ENCODE peak calls at places on chromosomes 11 and 22, in four cellular contexts. T, N, B and S are unnamed samples.

GRCh38 chr11:60771879-60772525 is 13.1 kb upstream of the MS4A10 start:
- DNase-seq in T (no peak), N (no peak), B (no peak), S (no peak)

GRCh38 chr22:50252081-50253045 is 1.3 kb upstream of the HDAC10 start:
- DNase-seq in T (peak), N (peak), B (no peak), S (no peak)

GRCh38 chr11:111733009-111733408 is 33.2 kb downstream of the PPP2R1B start:
- DNase-seq in T (no peak), N (peak), B (peak), S (no peak)

GRCh38 chr11:111878385-111878765 is 590 bp downstream of the FDXACB1 start:
- DNase-seq in T (no peak), N (no peak), B (no peak), S (no peak)

GRCh38 chr11:76701701-76702100 is 31.2 kb upstream of the LRRC32 start:
- DNase-seq in T (no peak), N (no peak), B (no peak), S (no peak)

GRCh38 chr22:35570686-35571194 is 30.1 kb downstream of the RASD2 start:
- DNase-seq in T (no peak), N (no peak), B (no peak), S (no peak)

GRCh38 chr22:47051435-47052175 is 289.2 kb downstream of the TBC1D22A start:
- DNase-seq in T (no peak), N (no peak), B (no peak), S (no peak)

GRCh38 chr22:44932493-44932892 is 77.3 kb downstream of the PHF21B start:
- DNase-seq in T (no peak), N (no peak), B (no peak), S (peak)

GRCh38 chr22:28514314-28514713 is 165.3 kb downstream of the TTC28 start:
- DNase-seq in T (no peak), N (no peak), B (no peak), S (no peak)

GRCh38 chr22:43946391-43946680 is 8.9 kb upstream of the SAMM50 start:
- DNase-seq in T (no peak), N (no peak), B (no peak), S (no peak)

GRCh38 chr11:111114091-111114490 is 131.4 kb upstream of the POU2AF2 start:
- DNase-seq in T (no peak), N (no peak), B (no peak), S (no peak)

GRCh38 chr22:30372915-30373314 is 14.3 kb downstream of the RNF215 start:
- DNase-seq in T (no peak), N (no peak), B (no peak), S (peak)

GRCh38 chr22:20244744-20245576 is 23.2 kb downstream of the RTN4R start:
- DNase-seq in T (no peak), N (no peak), B (no peak), S (no peak)

GRCh38 chr11:14262271-14262846 is 96.6 kb downstream of the RRAS2 start:
- DNase-seq in T (no peak), N (no peak), B (no peak), S (no peak)

DNA sequence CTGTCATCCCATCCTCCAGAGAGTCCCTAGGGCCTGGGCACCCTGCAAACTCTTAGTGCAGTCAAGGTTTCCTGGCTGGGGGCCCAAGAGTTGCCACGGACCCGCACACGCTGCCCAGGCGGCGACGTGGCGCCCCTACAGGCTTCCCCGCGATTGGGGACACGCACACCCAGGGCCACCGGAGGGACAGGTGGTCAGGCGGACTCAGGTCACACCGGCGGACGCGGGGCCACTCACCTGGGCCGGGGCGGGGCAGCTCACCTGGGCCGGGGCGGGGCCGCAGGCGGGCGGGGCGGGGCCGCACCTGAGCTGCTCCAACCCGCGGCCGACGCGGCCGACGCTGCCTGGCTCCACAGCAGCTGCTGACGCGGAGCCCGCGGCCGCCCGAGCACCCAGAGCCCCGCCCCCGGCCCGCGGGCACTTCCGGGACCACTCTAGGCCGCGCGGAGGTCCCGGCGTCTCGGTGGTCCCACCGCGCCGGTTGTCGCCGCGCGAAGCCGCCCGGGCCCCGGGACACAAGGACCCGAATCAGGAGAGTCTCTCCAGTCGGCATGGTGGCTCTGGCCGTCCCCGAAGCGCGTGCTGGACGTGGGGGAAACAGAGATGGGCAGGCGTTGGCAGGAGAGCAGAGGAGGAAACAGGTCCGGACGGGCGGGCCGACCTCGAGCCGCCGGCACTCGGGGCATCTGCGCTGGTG is at the start of gene ZNF70:
- DNase-seq in T (peak), N (peak), B (peak), S (peak)
- TF ChIP-seq CTCF in T (no peak), N (peak), B (peak), S (peak)

GRCh38 chr11:73372371-73372993 is 3.7 kb upstream of the RELT start:
- DNase-seq in T (peak), N (no peak), B (no peak), S (peak)
- TF ChIP-seq CTCF in T (no peak), N (peak), B (no peak), S (peak)

GRCh38 chr11:68300076-68300830 is 12.1 kb upstream of the LRP5 start:
- DNase-seq in T (no peak), N (no peak), B (no peak), S (no peak)
- TF ChIP-seq CTCF in T (no peak), N (no peak), B (no peak), S (no peak)

GRCh38 chr11:102489469-102490145 is 37.0 kb upstream of the TMEM123 start:
- DNase-seq in T (no peak), N (no peak), B (no peak), S (no peak)

GRCh38 chr11:102493524-102493923 is 37.0 kb downstream of the MMP7 start:
- DNase-seq in T (no peak), N (no peak), B (no peak), S (no peak)

GRCh38 chr11:102494216-102494615 is 36.3 kb downstream of the MMP7 start:
- DNase-seq in T (no peak), N (no peak), B (peak), S (no peak)

GRCh38 chr11:102495161-102496042 is 35.1 kb downstream of the MMP7 start:
- DNase-seq in T (peak), N (no peak), B (peak), S (no peak)

DNA sequence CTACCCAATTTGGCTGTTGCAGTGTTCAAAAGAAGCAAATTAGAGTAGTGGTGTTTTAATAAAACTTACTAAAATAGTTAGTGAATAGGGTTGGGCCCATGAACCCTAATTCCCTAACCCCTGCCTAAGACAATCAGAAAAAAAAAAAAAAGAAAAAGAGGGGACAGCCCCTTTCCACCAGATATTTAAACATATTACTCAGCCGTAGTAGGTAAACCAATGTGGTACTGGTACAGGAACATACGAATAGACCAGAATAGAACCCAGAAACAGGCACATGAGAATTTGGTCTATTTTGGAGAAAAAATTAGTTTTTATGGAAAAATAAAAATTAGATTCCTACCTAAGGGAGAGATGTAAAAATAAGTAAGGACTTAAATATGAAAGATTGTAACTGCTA is 38.6 kb downstream of the MMP7 start:
- DNase-seq in T (no peak), N (no peak), B (no peak), S (no peak)
- TF ChIP-seq CTCF in T (no peak), N (no peak), B (no peak), S (no peak)

GRCh38 chr11:115893701-115894100 is 389.5 kb upstream of the CADM1 start:
- DNase-seq in T (no peak), N (no peak), B (no peak), S (no peak)
- TF ChIP-seq CTCF in T (no peak), N (no peak), B (no peak), S (no peak)

GRCh38 chr11:63682045-63682915 is 980 bp downstream of the RTN3 start:
- DNase-seq in T (no peak), N (no peak), B (no peak), S (no peak)

GRCh38 chr11:63683133-63683991 is 2.1 kb downstream of the RTN3 start:
- DNase-seq in T (no peak), N (no peak), B (no peak), S (no peak)

GRCh38 chr11:63686912-63687311 is 5.6 kb downstream of the RTN3 start:
- DNase-seq in T (no peak), N (no peak), B (no peak), S (no peak)

GRCh38 chr11:63680842-63681207 is 475 bp upstream of the RTN3 start:
- DNase-seq in T (no peak), N (no peak), B (no peak), S (no peak)

GRCh38 chr11:63681208-63682044 is at the start of gene RTN3:
- DNase-seq in T (peak), N (peak), B (peak), S (peak)
- TF ChIP-seq CTCF in T (no peak), N (no peak), B (peak), S (peak)

GRCh38 chr11:33944345-33944692 is 52.4 kb upstream of the LMO2 start:
- DNase-seq in T (no peak), N (no peak), B (no peak), S (no peak)

GRCh38 chr11:33945481-33946268 is 53.8 kb upstream of the LMO2 start:
- DNase-seq in T (no peak), N (no peak), B (no peak), S (no peak)

GRCh38 chr11:33944693-33945424 is 53.0 kb upstream of the LMO2 start:
- DNase-seq in T (no peak), N (no peak), B (no peak), S (no peak)

GRCh38 chr11:33941637-33942160 is 49.8 kb upstream of the LMO2 start:
- DNase-seq in T (no peak), N (no peak), B (no peak), S (no peak)

DNA sequence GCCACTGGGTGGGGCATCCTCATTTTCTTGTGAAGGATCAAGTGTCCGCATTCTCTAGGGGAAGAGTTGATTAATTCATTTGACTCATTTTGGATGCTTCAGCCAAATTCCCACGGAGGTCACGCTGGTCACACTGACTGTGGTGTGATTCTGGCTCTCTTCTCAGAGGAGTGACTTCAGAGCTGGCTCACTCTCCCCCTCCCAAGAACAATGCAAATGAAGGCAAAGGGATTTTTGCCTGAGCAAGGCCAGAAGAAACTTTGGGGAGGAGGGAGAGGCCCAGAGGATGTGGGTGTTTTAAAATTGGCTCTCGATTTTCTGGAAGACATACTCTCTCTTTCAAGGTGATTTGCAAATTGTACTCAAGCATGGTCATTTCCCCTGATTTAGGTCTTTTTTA is 51.1 kb upstream of the LMO2 start:
- DNase-seq in T (no peak), N (peak), B (peak), S (peak)
- TF ChIP-seq CTCF in T (no peak), N (no peak), B (no peak), S (no peak)

DNA sequence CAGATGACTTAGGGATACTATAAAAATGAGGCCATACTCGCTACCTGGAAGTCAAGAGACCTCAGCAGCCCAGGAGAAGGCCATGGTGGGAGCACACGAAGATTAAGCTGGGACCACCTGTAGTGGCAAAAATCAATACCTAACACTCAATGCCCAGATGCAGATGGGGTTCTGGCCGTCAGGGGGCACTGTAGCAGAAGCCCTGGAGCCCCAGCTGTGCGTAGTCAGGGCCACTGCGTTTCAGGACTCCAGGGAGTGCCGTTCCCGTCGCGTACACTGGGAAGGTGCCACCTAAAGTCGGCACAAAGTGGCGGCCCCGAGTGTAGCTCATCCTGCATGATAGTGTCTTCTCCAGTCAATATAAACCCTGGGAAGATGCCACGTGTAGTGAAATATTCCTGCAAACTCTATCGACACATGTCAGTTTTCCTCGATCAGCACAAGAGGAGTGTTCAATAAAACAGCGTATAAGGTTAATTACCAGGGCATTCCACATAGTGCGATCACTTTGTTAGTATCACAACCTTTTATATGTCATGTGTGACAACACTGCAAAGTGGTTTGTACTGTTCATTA is 123.7 kb upstream of the NTM start:
- DNase-seq in T (peak), N (no peak), B (no peak), S (no peak)
- TF ChIP-seq CTCF in T (peak), N (no peak), B (peak), S (peak)

GRCh38 chr11:22430286-22430685 is 92.1 kb downstream of the SLC17A6 start:
- DNase-seq in T (no peak), N (no peak), B (no peak), S (no peak)

GRCh38 chr11:22431074-22431473 is 92.9 kb downstream of the SLC17A6 start:
- DNase-seq in T (no peak), N (no peak), B (no peak), S (no peak)

GRCh38 chr11:22432331-22433065 is 94.3 kb downstream of the SLC17A6 start:
- DNase-seq in T (peak), N (no peak), B (no peak), S (no peak)

GRCh38 chr11:22426915-22427314 is 88.7 kb downstream of the SLC17A6 start:
- DNase-seq in T (no peak), N (no peak), B (no peak), S (no peak)
- TF ChIP-seq CTCF in T (no peak), N (no peak), B (peak), S (no peak)